ENCODE peak calls at places on chromosomes 3 and 15, in ten cellular contexts. B is hepatocyte, I is esophagus muscularis mucosa, X is H9, M is endothelial cell, L is A549, Z is AG04450, P is BJ, U is BE2C, D is right atrium auricular region. Y is an unnamed sample.

GRCh38 chr3:46661776-46662766 is 31.4 kb downstream of the ALS2CL start:
- DNase-seq in Z (no peak), P (no peak), U (no peak), B (no peak), D (peak), I (no peak), M (peak), X (peak), L (no peak), Y (no peak)

GRCh38 chr3:154886437-154886836 is 193.7 kb upstream of the MME start:
- DNase-seq in P (peak), Z (peak), U (no peak), M (no peak), I (no peak), B (peak), D (no peak), X (no peak), L (no peak), Y (peak)

GRCh38 chr3:9156604-9157003 is 92.8 kb downstream of the SRGAP3 start:
- DNase-seq in P (no peak), U (no peak), B (no peak), L (no peak), X (no peak), M (no peak), D (no peak), Z (no peak), I (no peak), Y (no peak)

GRCh38 chr3:66858656-66859381 is 139.3 kb upstream of the KBTBD8 start:
- DNase-seq in M (peak), U (peak), P (no peak), B (no peak), L (no peak), Z (no peak), D (no peak), I (no peak), X (peak), Y (no peak)

GRCh38 chr3:157159037-157159761 is 748 bp downstream of the CCNL1 start:
- DNase-seq in B (peak), M (peak), U (peak), Z (no peak), D (no peak), X (peak), P (no peak), I (no peak), L (no peak), Y (no peak)

GRCh38 chr3:195914648-195915473 is 6.5 kb upstream of the TNK2 start:
- DNase-seq in X (peak), L (peak), D (peak), Z (peak), P (peak), U (peak), M (peak), B (peak), I (peak), Y (peak)

GRCh38 chr3:65732060-65732933 is 306.4 kb downstream of the MAGI1 start:
- DNase-seq in B (peak), I (no peak), M (peak), L (peak), Z (peak), X (no peak), P (peak), U (peak), D (no peak), Y (peak)

GRCh38 chr3:136465296-136465695 is 215.2 kb downstream of the PCCB start:
- DNase-seq in U (no peak), M (no peak), Z (no peak), I (no peak), B (no peak), D (no peak), X (no peak), P (no peak), L (no peak), Y (no peak)

GRCh38 chr3:128278130-128278529 is 124.8 kb downstream of the EEFSEC start:
- DNase-seq in M (no peak), P (no peak), D (no peak), B (no peak), I (no peak), L (no peak), U (no peak), Z (no peak), X (no peak), Y (no peak)

GRCh38 chr15:99425666-99426301 is 140.0 kb upstream of the MEF2A start:
- DNase-seq in Z (no peak), B (no peak), I (no peak), M (no peak), L (no peak), D (no peak), P (no peak), U (peak), X (no peak), Y (no peak)

GRCh38 chr15:52112203-52112750 is 298 bp downstream of the BCL2L10 start:
- DNase-seq in L (no peak), M (peak), P (no peak), I (no peak), B (peak), D (peak), Z (no peak), U (peak), X (peak), Y (no peak)

GRCh38 chr3:4228295-4228694 is 74.9 kb upstream of the SETMAR start:
- DNase-seq in U (no peak), M (no peak), X (no peak), B (no peak), Z (no peak), L (no peak), I (no peak), D (no peak), P (no peak), Y (no peak)

GRCh38 chr15:73952171-73952912 is 26.1 kb downstream of the LOXL1 start:
- DNase-seq in P (no peak), M (no peak), B (no peak), X (no peak), Z (no peak), I (no peak), U (no peak), D (no peak), L (no peak), Y (no peak)

GRCh38 chr15:40301467-40302179 is 6.1 kb downstream of the PLCB2 start:
- DNase-seq in P (no peak), Z (no peak), D (no peak), X (peak), L (no peak), U (peak), B (no peak), M (no peak), I (no peak), Y (no peak)

GRCh38 chr3:138186803-138187295 is 252 bp upstream of the ARMC8 start:
- DNase-seq in D (peak), U (peak), B (peak), P (peak), M (peak), L (peak), I (peak), Z (peak), X (peak), Y (peak)

GRCh38 chr3:124791639-124792111 is 61.4 kb downstream of the UMPS start:
- DNase-seq in D (no peak), B (peak), I (no peak), P (peak), M (no peak), X (no peak), Z (peak), U (no peak), L (no peak), Y (peak)

GRCh38 chr15:33960160-33960559 is 8.1 kb upstream of the CHRM5 start:
- DNase-seq in P (no peak), M (no peak), B (no peak), I (no peak), L (no peak), Z (no peak), X (no peak), D (no peak), U (no peak), Y (no peak)

GRCh38 chr15:56146756-56147155 is 96.9 kb downstream of the RFX7 start:
- DNase-seq in U (no peak), Z (no peak), D (no peak), I (no peak), X (no peak), P (no peak), B (no peak), M (no peak), L (no peak), Y (peak)

GRCh38 chr3:143329567-143330164 is 210.1 kb downstream of the CHST2 start:
- DNase-seq in Z (no peak), L (no peak), B (peak), U (no peak), X (peak), I (no peak), P (no peak), M (no peak), D (no peak), Y (no peak)

GRCh38 chr15:57432141-57432701 is 55.9 kb downstream of the CGNL1 start:
- DNase-seq in U (no peak), Z (no peak), L (no peak), M (no peak), D (no peak), I (no peak), X (peak), B (no peak), P (no peak), Y (no peak)

GRCh38 chr3:16528581-16528993 is 15.1 kb upstream of the RFTN1 start:
- DNase-seq in Z (no peak), P (no peak), X (no peak), L (no peak), U (no peak), B (no peak), D (peak), M (no peak), I (no peak), Y (no peak)

GRCh38 chr3:15420871-15421270 is 6.5 kb downstream of the METTL6 start:
- DNase-seq in X (no peak), D (no peak), P (no peak), M (no peak), U (no peak), L (no peak), B (no peak), Z (no peak), I (no peak), Y (no peak)

GRCh38 chr15:88476635-88477038 is 9.1 kb downstream of the MRPS11 start:
- DNase-seq in D (no peak), I (no peak), M (peak), Z (peak), X (peak), L (peak), P (no peak), U (peak), B (peak), Y (no peak)

GRCh38 chr3:173529062-173529711 is 131.6 kb downstream of the NLGN1 start:
- DNase-seq in Z (no peak), P (no peak), B (peak), X (peak), I (no peak), U (peak), M (peak), L (no peak), D (no peak), Y (no peak)

GRCh38 chr3:16942955-16943354 is 58.2 kb downstream of the PLCL2 start:
- DNase-seq in D (no peak), X (no peak), P (no peak), L (no peak), M (no peak), I (no peak), Z (no peak), B (no peak), U (no peak), Y (no peak)

GRCh38 chr3:42080452-42080872 is 10.7 kb upstream of the TRAK1 start:
- DNase-seq in P (no peak), D (no peak), U (no peak), L (peak), I (no peak), Z (no peak), M (no peak), B (peak), X (no peak), Y (no peak)

GRCh38 chr15:89067751-89068150 is 20.5 kb upstream of the ABHD2 start:
- DNase-seq in I (no peak), X (no peak), U (no peak), P (no peak), B (no peak), D (no peak), M (no peak), Z (no peak), L (no peak), Y (no peak)

GRCh38 chr3:194640829-194641228 is 7.6 kb upstream of the TMEM44 start:
- DNase-seq in P (no peak), M (peak), U (peak), B (no peak), Z (no peak), D (no peak), I (no peak), X (no peak), L (no peak), Y (no peak)

GRCh38 chr3:97687734-97688133 is 76.8 kb upstream of the ARL6 start:
- DNase-seq in U (no peak), P (no peak), L (no peak), Z (no peak), I (no peak), M (no peak), B (no peak), D (no peak), X (peak), Y (no peak)

GRCh38 chr3:139737682-139738361 is 60.0 kb upstream of the NMNAT3 start:
- DNase-seq in Z (no peak), L (no peak), I (no peak), D (no peak), B (no peak), U (no peak), M (no peak), X (no peak), P (no peak), Y (no peak)

GRCh38 chr15:100383302-100384107 is 41.7 kb upstream of the ADAMTS17 start:
- DNase-seq in D (no peak), P (no peak), M (peak), B (peak), I (no peak), L (peak), U (peak), X (peak), Z (no peak), Y (no peak)

GRCh38 chr3:98272126-98272525 is 8.1 kb downstream of the OR5H6 start:
- DNase-seq in Z (no peak), M (no peak), L (no peak), D (no peak), I (no peak), X (no peak), U (no peak), P (no peak), B (no peak), Y (no peak)

GRCh38 chr3:121749276-121750086 is at the start of gene GOLGB1:
- DNase-seq in I (peak), M (peak), P (peak), U (peak), D (peak), L (peak), Z (peak), X (peak), B (peak), Y (peak)
- TF ChIP-seq CTCF in I (peak), M (no peak), P (no peak), U (no peak), D (no peak), L (no peak), Z (peak), X (no peak), B (peak), Y (no peak)

DNA sequence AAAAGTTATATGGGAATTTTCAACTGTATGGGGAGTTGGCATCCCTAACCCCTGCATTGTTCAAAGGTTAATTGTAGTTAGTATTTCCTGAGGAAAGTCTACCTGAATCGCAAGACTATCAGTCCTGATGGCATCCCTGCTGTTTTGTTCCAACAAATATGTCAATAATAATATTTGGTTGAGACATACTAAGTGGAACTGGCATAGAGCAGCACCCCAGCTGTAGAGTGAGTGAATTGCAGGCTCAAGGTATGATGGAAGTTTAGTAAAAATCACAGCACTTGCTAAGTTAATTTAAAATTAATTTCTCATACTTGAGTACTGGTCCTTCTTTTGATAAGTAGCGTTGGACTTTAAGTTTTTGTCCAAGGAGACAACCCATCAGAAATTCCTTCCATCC is 18.0 kb upstream of the COMMD2 start:
- DNase-seq in X (no peak), U (no peak), B (no peak), I (no peak), P (no peak), L (no peak), Z (no peak), D (no peak), M (no peak), Y (no peak)
- TF ChIP-seq CTCF in X (peak), U (peak), B (no peak), I (no peak), P (no peak), L (no peak), Z (no peak), D (no peak), M (no peak), Y (no peak)

DNA sequence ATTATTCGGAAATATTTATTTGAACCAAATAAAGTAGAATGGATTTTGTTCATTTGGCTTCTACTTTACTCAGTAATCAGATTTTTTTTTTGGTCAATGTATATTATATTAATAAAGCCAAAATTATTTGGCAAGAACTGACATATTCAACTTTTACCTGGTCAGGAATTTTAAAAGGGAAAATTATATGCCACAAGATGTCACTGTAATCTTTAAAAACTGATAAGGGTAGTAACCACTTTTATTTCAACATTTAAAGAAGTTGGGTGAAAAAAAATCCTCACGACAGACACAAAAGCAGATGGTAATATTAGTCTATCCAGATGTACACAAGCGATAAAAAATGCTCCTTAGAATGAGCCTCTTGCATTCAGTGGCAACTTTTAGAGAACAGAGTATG is 101.9 kb downstream of the SERPINI1 start:
- DNase-seq in B (no peak), I (no peak), L (no peak), M (no peak), P (no peak), Z (no peak), U (no peak), D (no peak), X (no peak), Y (no peak)
- TF ChIP-seq CTCF in B (peak), I (no peak), L (peak), M (no peak), P (no peak), Z (peak), U (no peak), D (peak), X (no peak), Y (peak)

GRCh38 chr3:32780735-32781210 is 37.0 kb upstream of the TRIM71 start:
- DNase-seq in B (peak), I (no peak), U (peak), P (no peak), Z (no peak), L (no peak), M (peak), X (peak), D (peak), Y (no peak)
- TF ChIP-seq CTCF in B (peak), I (no peak), U (no peak), P (no peak), Z (no peak), L (no peak), M (no peak), X (no peak), D (no peak), Y (no peak)

DNA sequence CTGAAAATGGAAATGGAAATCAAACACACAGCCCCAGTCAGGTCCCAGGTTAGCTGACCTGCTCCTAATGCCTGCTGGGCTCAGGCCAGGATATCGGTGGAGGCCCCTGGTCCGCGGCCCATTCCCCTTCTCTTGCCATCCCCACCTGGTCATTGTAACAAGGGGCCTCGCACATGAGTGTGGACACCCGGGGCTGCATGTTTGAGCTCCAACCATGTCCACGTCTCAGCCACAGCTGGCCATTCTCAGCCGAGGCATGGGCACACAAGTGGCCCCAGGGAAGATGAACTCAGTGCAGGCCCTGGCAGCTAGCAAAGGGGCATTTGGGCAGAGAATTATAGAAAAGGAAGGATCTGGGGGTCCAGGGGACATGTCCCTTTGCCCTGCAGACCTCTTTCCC is 41.7 kb downstream of the FAM174B start:
- DNase-seq in X (no peak), D (no peak), Z (no peak), P (no peak), B (no peak), M (no peak), L (no peak), U (no peak), I (no peak), Y (no peak)
- TF ChIP-seq CTCF in X (no peak), D (no peak), Z (no peak), P (no peak), B (no peak), M (no peak), L (no peak), U (no peak), I (no peak), Y (no peak)